ENCODE peak calls at places on chromosomes 2 and 18, in four cellular contexts. J is body of pancreas, U is GM23338, D is sigmoid colon. Q is an unnamed sample.

GRCh38 chr2:233112261-233113113 is 52.3 kb downstream of the INPP5D start:
- DNase-seq in J (no peak), U (no peak), D (peak), Q (no peak)

GRCh38 chr2:118040889-118041288 is 27.0 kb upstream of the CCDC93 start:
- DNase-seq in J (no peak), U (no peak), D (no peak), Q (no peak)

GRCh38 chr18:53941601-53942335 is 282.7 kb downstream of the MBD2 start:
- DNase-seq in J (no peak), U (peak), D (no peak), Q (no peak)

GRCh38 chr18:21194871-21195771 is 46.9 kb upstream of the GREB1L start:
- DNase-seq in J (no peak), U (peak), D (no peak), Q (no peak)

GRCh38 chr2:83967854-83968253 is 491.2 kb downstream of the SUCLG1 start:
- DNase-seq in J (no peak), U (peak), D (no peak), Q (no peak)

GRCh38 chr18:61841709-61842108 is 51.1 kb downstream of the RNF152 start:
- DNase-seq in J (no peak), U (no peak), D (no peak), Q (no peak)

GRCh38 chr2:239747274-239747673 is 277.9 kb downstream of the NDUFA10 start:
- DNase-seq in J (no peak), U (no peak), D (no peak), Q (no peak)

GRCh38 chr2:69724540-69725159 is 17.3 kb upstream of the ANXA4 start:
- DNase-seq in J (peak), U (peak), D (peak), Q (peak)

GRCh38 chr18:2627821-2628276 is 27.7 kb upstream of the SMCHD1 start:
- DNase-seq in J (no peak), U (no peak), D (no peak), Q (no peak)

GRCh38 chr2:240462704-240463273 is 27.3 kb downstream of the GPC1 start:
- DNase-seq in J (no peak), U (no peak), D (peak), Q (no peak)

GRCh38 chr2:185219981-185220380 is 518.6 kb upstream of the FSIP2 start:
- DNase-seq in J (no peak), U (no peak), D (no peak), Q (no peak)

GRCh38 chr2:163859951-163860350 is 124.1 kb upstream of the FIGN start:
- DNase-seq in J (no peak), U (no peak), D (no peak), Q (no peak)

GRCh38 chr18:22432672-22433137 is 15.0 kb upstream of the CTAGE1 start:
- DNase-seq in J (peak), U (no peak), D (peak), Q (no peak)

GRCh38 chr2:96923810-96924774 is 54.2 kb upstream of the SEMA4C start:
- DNase-seq in J (no peak), U (no peak), D (no peak), Q (no peak)

GRCh38 chr18:79771446-79772107 is 26.2 kb upstream of the KCNG2 start:
- DNase-seq in J (no peak), U (no peak), D (peak), Q (peak)

GRCh38 chr2:203887680-203888079 is 20.1 kb downstream of the CTLA4 start:
- DNase-seq in J (no peak), U (no peak), D (no peak), Q (no peak)

GRCh38 chr2:203892207-203892606 is 24.6 kb downstream of the CTLA4 start:
- DNase-seq in J (no peak), U (peak), D (no peak), Q (no peak)

GRCh38 chr2:203893386-203893785 is 25.8 kb downstream of the CTLA4 start:
- DNase-seq in J (no peak), U (no peak), D (peak), Q (no peak)

GRCh38 chr2:203891474-203891873 is 23.9 kb downstream of the CTLA4 start:
- DNase-seq in J (peak), U (no peak), D (peak), Q (no peak)

GRCh38 chr2:203890733-203891132 is 23.2 kb downstream of the CTLA4 start:
- DNase-seq in J (no peak), U (no peak), D (no peak), Q (no peak)
- H3K27ac ChIP-seq in J (no peak), U (no peak), D (no peak), Q (no peak)

GRCh38 chr2:131036269-131036668 is 57.0 kb downstream of the FAM168B start:
- DNase-seq in J (no peak), U (no peak), D (peak), Q (no peak)

GRCh38 chr2:131035826-131036231 is 57.4 kb downstream of the FAM168B start:
- DNase-seq in J (no peak), U (no peak), D (peak), Q (no peak)

GRCh38 chr2:131033786-131034121 is 59.5 kb downstream of the FAM168B start:
- DNase-seq in J (no peak), U (no peak), D (peak), Q (no peak)

GRCh38 chr2:131035112-131035825 is 58.0 kb downstream of the FAM168B start:
- DNase-seq in J (no peak), U (peak), D (peak), Q (no peak)

GRCh38 chr2:131034122-131035051 is 58.9 kb downstream of the FAM168B start:
- DNase-seq in J (no peak), U (peak), D (peak), Q (peak)
- H3K4me3 ChIP-seq in J (no peak), U (peak), D (peak), Q (peak)

DNA sequence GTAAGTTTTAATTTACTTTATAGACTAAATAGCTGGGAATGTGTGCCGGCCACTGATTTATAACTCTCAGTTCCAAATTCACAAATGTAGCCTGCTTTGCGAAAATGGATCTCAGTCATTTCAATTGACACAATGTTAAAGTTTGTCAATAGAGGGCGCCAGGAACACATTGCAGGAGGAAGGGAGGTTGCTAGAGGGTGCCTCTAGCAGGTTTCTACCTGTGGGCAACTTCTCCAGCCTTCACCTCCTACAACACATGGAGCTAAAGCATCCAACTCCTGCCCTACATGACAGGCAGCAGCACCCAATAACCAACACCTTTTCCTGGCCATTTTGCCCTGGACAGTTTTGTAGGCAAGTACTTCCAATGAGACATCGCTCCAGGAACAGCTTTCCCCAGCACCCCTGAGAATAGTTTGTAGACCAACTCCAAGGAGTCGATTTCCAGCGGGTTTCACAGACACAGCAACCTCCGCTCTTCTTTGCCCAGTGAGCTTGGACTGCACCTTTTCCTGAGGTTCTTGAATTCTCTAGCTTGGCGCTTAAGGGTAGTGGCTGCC is 784.8 kb upstream of the CDH2 start:
- DNase-seq in J (no peak), U (peak), D (no peak), Q (no peak)
- TF ChIP-seq CTCF in J (no peak), U (peak), D (no peak), Q (peak)

DNA sequence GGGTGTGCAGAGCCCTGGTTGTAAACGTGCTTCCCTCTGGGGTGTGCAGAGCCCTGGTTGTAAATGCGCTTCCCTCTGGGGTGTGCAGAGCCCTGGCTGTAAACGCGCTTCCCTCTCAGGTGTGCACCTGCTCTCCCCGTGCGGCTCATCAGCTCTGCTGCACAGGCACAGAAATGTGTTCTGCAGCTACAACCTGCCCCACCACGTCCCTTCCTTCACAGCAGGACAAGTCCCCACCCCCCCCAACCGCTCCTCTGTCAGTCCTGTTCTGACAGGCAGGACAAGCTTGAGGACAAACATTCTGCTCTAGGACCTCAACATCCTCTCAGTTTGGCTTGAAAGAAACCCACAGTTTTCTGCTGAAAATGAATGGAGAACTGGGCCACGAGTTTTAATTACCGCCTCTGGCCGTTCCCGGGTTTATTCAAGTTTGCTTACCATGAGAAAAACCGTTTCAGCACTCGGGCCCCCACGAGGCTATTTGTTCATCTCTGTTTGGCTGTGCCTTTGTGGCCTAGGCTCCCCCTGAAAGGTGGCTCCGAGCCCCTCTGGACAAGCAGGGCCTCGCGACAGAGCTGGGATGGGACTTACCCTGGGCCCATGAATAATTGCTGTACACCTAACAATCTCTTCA is 81.0 kb upstream of the ASB18 start:
- DNase-seq in J (no peak), U (no peak), D (no peak), Q (no peak)
- H3K27ac ChIP-seq in J (no peak), U (no peak), D (no peak), Q (no peak)

DNA sequence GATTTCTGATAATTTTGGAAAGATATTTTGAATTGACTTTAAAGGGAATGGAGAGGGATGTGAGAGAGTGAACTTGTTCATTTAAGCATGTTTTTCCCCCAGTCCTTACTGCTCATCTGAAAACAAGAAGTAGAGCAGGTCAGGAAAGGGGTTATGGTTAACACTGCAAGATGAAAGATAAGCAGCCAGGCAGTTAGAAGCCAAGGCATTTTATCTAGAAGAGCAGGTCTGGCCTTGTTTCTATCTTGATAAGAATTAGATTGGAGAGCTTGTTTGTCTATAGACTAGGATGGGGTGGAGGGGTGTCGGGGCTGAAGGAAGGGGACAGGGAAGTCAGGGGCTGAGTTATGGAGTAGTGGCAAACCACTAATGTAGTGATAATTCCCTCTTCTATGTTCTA is 171.6 kb downstream of the IKZF2 start:
- DNase-seq in J (no peak), U (no peak), D (no peak), Q (no peak)
- H3K4me3 ChIP-seq in J (no peak), U (no peak), D (no peak), Q (no peak)

GRCh38 chr2:139949242-139949972 is 1169.2 kb upstream of the NXPH2 start:
- DNase-seq in J (no peak), U (no peak), D (no peak), Q (no peak)

GRCh38 chr2:139940701-139941100 is 1160.5 kb upstream of the NXPH2 start:
- DNase-seq in J (no peak), U (no peak), D (no peak), Q (no peak)

GRCh38 chr2:139946690-139947089 is 1166.5 kb upstream of the NXPH2 start:
- DNase-seq in J (no peak), U (peak), D (no peak), Q (no peak)
- TF ChIP-seq CTCF in J (no peak), U (peak), D (no peak), Q (no peak)

DNA sequence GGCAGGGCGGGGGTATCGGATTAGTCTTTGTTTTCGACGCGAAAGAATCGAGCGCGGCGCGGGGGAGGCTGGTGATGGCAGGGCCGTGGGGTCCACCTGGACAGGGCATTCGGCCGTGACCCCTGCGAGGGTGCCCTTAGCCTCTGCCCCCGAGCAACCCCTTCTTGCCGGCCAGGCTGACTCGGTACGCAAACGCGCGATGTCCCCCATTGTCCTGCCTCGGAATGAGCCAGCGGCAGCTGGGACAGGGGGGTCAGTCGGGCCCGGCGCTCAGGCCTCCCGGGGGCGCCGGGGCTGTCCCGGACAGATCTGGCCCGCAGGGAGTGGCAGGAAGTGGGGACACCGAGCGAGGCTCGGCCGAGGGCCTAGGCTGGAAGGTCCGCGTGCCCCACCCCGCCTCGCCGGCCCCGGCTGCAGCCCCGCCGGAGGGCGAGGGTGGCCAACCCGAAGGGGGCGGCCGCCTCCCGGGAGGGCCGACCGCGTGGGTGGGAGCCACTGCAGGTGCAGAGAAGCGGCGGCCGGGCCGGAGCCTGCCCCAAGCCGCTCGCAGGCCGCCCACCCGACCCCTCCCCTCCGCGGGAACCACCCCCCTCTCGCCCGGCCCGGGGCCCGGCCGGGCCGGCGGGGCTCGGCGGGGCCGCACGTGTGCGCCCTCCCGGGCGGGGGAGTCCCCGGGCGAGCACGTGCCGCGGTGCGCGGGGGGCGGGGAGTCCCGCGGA is at the start of gene TET3:
- DNase-seq in J (peak), U (peak), D (peak), Q (peak)
- H3K27ac ChIP-seq in J (peak), U (peak), D (peak), Q (peak)

GRCh38 chr2:127537142-127537541 is 1.7 kb downstream of the MYO7B start:
- DNase-seq in J (no peak), U (no peak), D (no peak), Q (no peak)
- H3K4me3 ChIP-seq in J (no peak), U (no peak), D (no peak), Q (no peak)

GRCh38 chr18:76658627-76659026 is 163.6 kb upstream of the ZNF516 start:
- DNase-seq in J (no peak), U (peak), D (no peak), Q (no peak)
- TF ChIP-seq CTCF in J (no peak), U (peak), D (no peak), Q (no peak)